ENCODE peak calls at places on chromosomes 1 and 21, in ten cellular contexts. Q, P, C, G, E, N, L, W, H and J are unnamed samples.

GRCh38 chr1:175016073-175016722 is 7.0 kb downstream of the MRPS14 start:
- DNase-seq in Q (peak), P (no peak), C (no peak), G (no peak), E (no peak), N (no peak), L (no peak), W (no peak), H (no peak), J (peak)

GRCh38 chr21:41615613-41616012 is 107.7 kb upstream of the TMPRSS2 start:
- DNase-seq in Q (peak), P (no peak), C (no peak), G (no peak), E (no peak), N (no peak), L (no peak), W (peak), H (no peak), J (no peak)

GRCh38 chr1:203544485-203544884 is 50.5 kb downstream of the OPTC start:
- DNase-seq in Q (no peak), P (no peak), C (no peak), G (peak), E (no peak), N (no peak), L (no peak), W (no peak), H (no peak), J (no peak)

GRCh38 chr1:189696297-189696696 is 781.4 kb downstream of the BRINP3 start:
- DNase-seq in Q (no peak), P (no peak), C (no peak), G (no peak), E (no peak), N (no peak), L (no peak), W (no peak), H (no peak), J (no peak)

GRCh38 chr21:29256125-29256895 is 42.4 kb upstream of the BACH1 start:
- DNase-seq in Q (no peak), P (no peak), C (no peak), G (no peak), E (no peak), N (no peak), L (no peak), W (no peak), H (peak), J (no peak)

GRCh38 chr1:53348491-53349368 is 20.9 kb upstream of the LRP8 start:
- DNase-seq in Q (no peak), P (no peak), C (no peak), G (no peak), E (no peak), N (no peak), L (no peak), W (no peak), H (no peak), J (no peak)

GRCh38 chr1:198153103-198153502 is 3.7 kb upstream of the NEK7 start:
- DNase-seq in Q (peak), P (no peak), C (no peak), G (no peak), E (no peak), N (no peak), L (no peak), W (no peak), H (no peak), J (no peak)

GRCh38 chr1:115987623-115988022 is 11.3 kb downstream of the SLC22A15 start:
- DNase-seq in Q (no peak), P (no peak), C (no peak), G (no peak), E (no peak), N (no peak), L (no peak), W (no peak), H (no peak), J (no peak)

GRCh38 chr1:84298688-84299535 is 2.6 kb upstream of the SAMD13 start:
- DNase-seq in Q (peak), P (no peak), C (peak), G (peak), E (peak), N (peak), L (peak), W (no peak), H (peak), J (peak)

GRCh38 chr21:41736423-41736822 is 30.4 kb downstream of the RIPK4 start:
- DNase-seq in Q (no peak), P (no peak), C (no peak), G (no peak), E (no peak), N (no peak), L (no peak), W (no peak), H (no peak), J (no peak)

GRCh38 chr1:118338991-118339390 is 154.0 kb upstream of the SPAG17 start:
- DNase-seq in Q (no peak), P (no peak), C (no peak), G (no peak), E (no peak), N (no peak), L (no peak), W (no peak), H (no peak), J (no peak)

GRCh38 chr21:43608225-43608624 is 51.1 kb downstream of the HSF2BP start:
- DNase-seq in Q (peak), P (no peak), C (no peak), G (no peak), E (no peak), N (no peak), L (no peak), W (no peak), H (no peak), J (no peak)

GRCh38 chr1:225710804-225711203 is 57.9 kb upstream of the ENAH start:
- DNase-seq in Q (no peak), P (no peak), C (no peak), G (peak), E (no peak), N (peak), L (no peak), W (peak), H (no peak), J (no peak)

GRCh38 chr1:23544444-23545389 is 13.7 kb upstream of the E2F2 start:
- DNase-seq in Q (peak), P (peak), C (peak), G (peak), E (peak), N (peak), L (peak), W (no peak), H (peak), J (peak)

GRCh38 chr1:117095237-117095636 is 26.3 kb downstream of the TRIM45 start:
- DNase-seq in Q (peak), P (no peak), C (no peak), G (no peak), E (no peak), N (no peak), L (no peak), W (no peak), H (no peak), J (no peak)